ENCODE peak calls at places on chromosomes 7 and 10, in four cellular contexts. One of them, this sample, is unnamed.

GRCh38 chr7:38291117-38291647 is 17.7 kb upstream of the TARP start:
- DNase-seq in activated T-cell treated with anti-CD3 and anti-CD28 coated beads for 1 hour: no peak
- DNase-seq in progenitor cell of endocrine pancreas: no peak
- DNase-seq in transverse colon: no peak
- DNase-seq in this sample: no peak

GRCh38 chr7:12974451-12975166 is 287.2 kb downstream of the ARL4A start:
- DNase-seq in activated T-cell treated with anti-CD3 and anti-CD28 coated beads for 1 hour: no peak
- DNase-seq in progenitor cell of endocrine pancreas: no peak
- DNase-seq in transverse colon: no peak
- DNase-seq in this sample: no peak

GRCh38 chr7:568031-568680 is 48.5 kb upstream of the PDGFA start:
- DNase-seq in transverse colon: no peak
- DNase-seq in progenitor cell of endocrine pancreas: no peak
- DNase-seq in activated T-cell treated with anti-CD3 and anti-CD28 coated beads for 1 hour: no peak
- DNase-seq in this sample: peak

GRCh38 chr7:114953724-114954123 is 31.8 kb downstream of the MDFIC start:
- DNase-seq in progenitor cell of endocrine pancreas: no peak
- DNase-seq in transverse colon: no peak
- DNase-seq in activated T-cell treated with anti-CD3 and anti-CD28 coated beads for 1 hour: no peak
- DNase-seq in this sample: no peak

GRCh38 chr10:80500572-80501380 is 36.9 kb upstream of the SH2D4B start:
- DNase-seq in progenitor cell of endocrine pancreas: no peak
- DNase-seq in transverse colon: no peak
- DNase-seq in activated T-cell treated with anti-CD3 and anti-CD28 coated beads for 1 hour: no peak
- DNase-seq in this sample: peak

GRCh38 chr10:129771576-129772471 is 192.2 kb downstream of the EBF3 start:
- DNase-seq in transverse colon: peak
- DNase-seq in activated T-cell treated with anti-CD3 and anti-CD28 coated beads for 1 hour: no peak
- DNase-seq in progenitor cell of endocrine pancreas: peak
- DNase-seq in this sample: no peak

GRCh38 chr7:158613481-158613880 is 25.9 kb upstream of the PTPRN2 start:
- DNase-seq in activated T-cell treated with anti-CD3 and anti-CD28 coated beads for 1 hour: no peak
- DNase-seq in progenitor cell of endocrine pancreas: no peak
- DNase-seq in transverse colon: no peak
- DNase-seq in this sample: no peak

GRCh38 chr7:42666994-42667393 is 244.9 kb downstream of the C7orf25 start:
- DNase-seq in progenitor cell of endocrine pancreas: no peak
- DNase-seq in activated T-cell treated with anti-CD3 and anti-CD28 coated beads for 1 hour: no peak
- DNase-seq in transverse colon: no peak
- DNase-seq in this sample: no peak

GRCh38 chr10:112981553-112981952 is 31.5 kb downstream of the TCF7L2 start:
- DNase-seq in progenitor cell of endocrine pancreas: no peak
- DNase-seq in activated T-cell treated with anti-CD3 and anti-CD28 coated beads for 1 hour: no peak
- DNase-seq in transverse colon: no peak
- DNase-seq in this sample: no peak

GRCh38 chr10:6116806-6117205 is 28.0 kb downstream of the RBM17 start:
- DNase-seq in activated T-cell treated with anti-CD3 and anti-CD28 coated beads for 1 hour: no peak
- DNase-seq in transverse colon: no peak
- DNase-seq in progenitor cell of endocrine pancreas: no peak
- DNase-seq in this sample: no peak

GRCh38 chr10:101660268-101660667 is 34.7 kb downstream of the FBXW4 start:
- DNase-seq in transverse colon: no peak
- DNase-seq in activated T-cell treated with anti-CD3 and anti-CD28 coated beads for 1 hour: no peak
- DNase-seq in progenitor cell of endocrine pancreas: no peak
- DNase-seq in this sample: no peak

GRCh38 chr10:124624456-124624855 is 119.7 kb downstream of the FAM53B start:
- DNase-seq in progenitor cell of endocrine pancreas: no peak
- DNase-seq in activated T-cell treated with anti-CD3 and anti-CD28 coated beads for 1 hour: no peak
- DNase-seq in transverse colon: no peak
- DNase-seq in this sample: no peak

GRCh38 chr10:75773139-75773801 is 341.8 kb downstream of the LRMDA start:
- DNase-seq in transverse colon: no peak
- DNase-seq in progenitor cell of endocrine pancreas: no peak
- DNase-seq in activated T-cell treated with anti-CD3 and anti-CD28 coated beads for 1 hour: no peak
- DNase-seq in this sample: no peak

GRCh38 chr7:98852826-98853225 is 17.0 kb downstream of the TMEM130 start:
- DNase-seq in transverse colon: no peak
- DNase-seq in progenitor cell of endocrine pancreas: no peak
- DNase-seq in activated T-cell treated with anti-CD3 and anti-CD28 coated beads for 1 hour: no peak
- DNase-seq in this sample: no peak

This sample was measured in Right ventricle myocardium inferior.